ENCODE peak calls at places on chromosomes 4 and X, in nine cellular contexts. One of them, this sample, is unnamed.

GRCh38 chr4:5541154-5541553 is 167.2 kb downstream of the EVC2 start:
- DNase-seq in CD8-positive, alpha-beta T cell: no peak
- DNase-seq in Peyer's patch: no peak
- DNase-seq in neuronal stem cell: no peak
- DNase-seq in adrenal gland: no peak
- DNase-seq in cardiac muscle cell: no peak
- DNase-seq in lower lobe of right lung: no peak
- DNase-seq in mesenchymal stem cell: no peak
- DNase-seq in OCI-LY7: no peak
- DNase-seq in this sample: no peak

GRCh38 chrX:23887448-23887847 is 20.3 kb downstream of the APOO start:
- DNase-seq in CD8-positive, alpha-beta T cell: no peak
- DNase-seq in Peyer's patch: peak; percentile 65
- DNase-seq in neuronal stem cell: no peak
- DNase-seq in adrenal gland: no peak
- DNase-seq in cardiac muscle cell: no peak
- DNase-seq in lower lobe of right lung: no peak
- DNase-seq in mesenchymal stem cell: no peak
- DNase-seq in OCI-LY7: no peak
- DNase-seq in this sample: no peak

GRCh38 chr4:84412062-84412461 is 87.0 kb downstream of the NKX6-1 start:
- DNase-seq in CD8-positive, alpha-beta T cell: no peak
- DNase-seq in Peyer's patch: no peak
- DNase-seq in neuronal stem cell: no peak
- DNase-seq in adrenal gland: no peak
- DNase-seq in cardiac muscle cell: no peak
- DNase-seq in lower lobe of right lung: no peak
- DNase-seq in mesenchymal stem cell: no peak
- DNase-seq in OCI-LY7: no peak
- DNase-seq in this sample: no peak

GRCh38 chr4:105933083-105933482 is 37.8 kb downstream of the NPNT start:
- DNase-seq in CD8-positive, alpha-beta T cell: no peak
- DNase-seq in Peyer's patch: no peak
- DNase-seq in neuronal stem cell: no peak
- DNase-seq in adrenal gland: no peak
- DNase-seq in cardiac muscle cell: no peak
- DNase-seq in lower lobe of right lung: no peak
- DNase-seq in mesenchymal stem cell: no peak
- DNase-seq in OCI-LY7: no peak
- DNase-seq in this sample: no peak

GRCh38 chrX:72041901-72042859 is 89.5 kb downstream of the RTL5 start:
- DNase-seq in CD8-positive, alpha-beta T cell: no peak
- DNase-seq in Peyer's patch: peak; percentile 31
- DNase-seq in neuronal stem cell: no peak
- DNase-seq in adrenal gland: no peak
- DNase-seq in cardiac muscle cell: peak; percentile 14
- DNase-seq in lower lobe of right lung: no peak
- DNase-seq in mesenchymal stem cell: peak; percentile 41
- DNase-seq in OCI-LY7: no peak
- DNase-seq in this sample: no peak

GRCh38 chrX:136794080-136794479 is 13.3 kb upstream of the ARHGEF6 start:
- DNase-seq in CD8-positive, alpha-beta T cell: no peak
- DNase-seq in Peyer's patch: no peak
- DNase-seq in neuronal stem cell: no peak
- DNase-seq in adrenal gland: no peak
- DNase-seq in cardiac muscle cell: no peak
- DNase-seq in lower lobe of right lung: no peak
- DNase-seq in mesenchymal stem cell: no peak
- DNase-seq in OCI-LY7: no peak
- DNase-seq in this sample: no peak

GRCh38 chrX:136453114-136453513 is 34.6 kb upstream of the BRS3 start:
- DNase-seq in CD8-positive, alpha-beta T cell: no peak
- DNase-seq in Peyer's patch: no peak
- DNase-seq in neuronal stem cell: no peak
- DNase-seq in adrenal gland: no peak
- DNase-seq in cardiac muscle cell: no peak
- DNase-seq in lower lobe of right lung: no peak
- DNase-seq in mesenchymal stem cell: no peak
- DNase-seq in OCI-LY7: no peak
- DNase-seq in this sample: no peak

GRCh38 chr4:140151700-140152014 is 2.3 kb downstream of the MAML3 start:
- DNase-seq in CD8-positive, alpha-beta T cell: no peak
- DNase-seq in Peyer's patch: peak; percentile 92
- DNase-seq in neuronal stem cell: no peak
- DNase-seq in adrenal gland: peak; percentile 93
- DNase-seq in cardiac muscle cell: peak; percentile 91
- DNase-seq in lower lobe of right lung: peak; percentile 87
- DNase-seq in mesenchymal stem cell: peak; percentile 93
- DNase-seq in OCI-LY7: peak; percentile 82
- DNase-seq in this sample: peak; percentile 93

GRCh38 chr4:5575941-5576340 is 132.4 kb downstream of the EVC2 start:
- DNase-seq in CD8-positive, alpha-beta T cell: no peak
- DNase-seq in Peyer's patch: no peak
- DNase-seq in neuronal stem cell: no peak
- DNase-seq in adrenal gland: no peak
- DNase-seq in cardiac muscle cell: no peak
- DNase-seq in lower lobe of right lung: no peak
- DNase-seq in mesenchymal stem cell: no peak
- DNase-seq in OCI-LY7: no peak
- DNase-seq in this sample: no peak

GRCh38 chrX:150361070-150361776 is 1.9 kb upstream of the MAMLD1 start:
- DNase-seq in CD8-positive, alpha-beta T cell: no peak
- DNase-seq in Peyer's patch: peak; percentile 53
- DNase-seq in neuronal stem cell: no peak
- DNase-seq in adrenal gland: no peak
- DNase-seq in cardiac muscle cell: no peak
- DNase-seq in lower lobe of right lung: peak; percentile 38
- DNase-seq in mesenchymal stem cell: peak; percentile 19
- DNase-seq in OCI-LY7: no peak
- DNase-seq in this sample: peak; percentile 11

GRCh38 chrX:20361890-20362262 is 95.2 kb upstream of the RPS6KA3 start:
- DNase-seq in CD8-positive, alpha-beta T cell: no peak
- DNase-seq in Peyer's patch: no peak
- DNase-seq in neuronal stem cell: no peak
- DNase-seq in adrenal gland: no peak
- DNase-seq in cardiac muscle cell: peak; percentile 82
- DNase-seq in lower lobe of right lung: no peak
- DNase-seq in mesenchymal stem cell: peak; percentile 79
- DNase-seq in OCI-LY7: no peak
- DNase-seq in this sample: peak; percentile 32

GRCh38 chr4:118845552-118846065 is 9.7 kb upstream of the SEC24D start:
- DNase-seq in CD8-positive, alpha-beta T cell: no peak
- DNase-seq in Peyer's patch: no peak
- DNase-seq in neuronal stem cell: no peak
- DNase-seq in adrenal gland: no peak
- DNase-seq in cardiac muscle cell: no peak
- DNase-seq in lower lobe of right lung: no peak
- DNase-seq in mesenchymal stem cell: no peak
- DNase-seq in OCI-LY7: no peak
- DNase-seq in this sample: no peak

GRCh38 chr4:75545526-75545925 is 10.3 kb upstream of the ODAPH start:
- DNase-seq in CD8-positive, alpha-beta T cell: no peak
- DNase-seq in Peyer's patch: no peak
- DNase-seq in neuronal stem cell: no peak
- DNase-seq in adrenal gland: no peak
- DNase-seq in cardiac muscle cell: no peak
- DNase-seq in lower lobe of right lung: no peak
- DNase-seq in mesenchymal stem cell: no peak
- DNase-seq in OCI-LY7: no peak
- DNase-seq in this sample: no peak

GRCh38 chrX:39856472-39857121 is 241.2 kb downstream of the BCOR start:
- DNase-seq in CD8-positive, alpha-beta T cell: no peak
- DNase-seq in Peyer's patch: no peak
- DNase-seq in neuronal stem cell: no peak
- DNase-seq in adrenal gland: no peak
- DNase-seq in cardiac muscle cell: no peak
- DNase-seq in lower lobe of right lung: no peak
- DNase-seq in mesenchymal stem cell: no peak
- DNase-seq in OCI-LY7: no peak
- DNase-seq in this sample: no peak

GRCh38 chrX:43836435-43837184 is 45.6 kb downstream of the MAOB start:
- DNase-seq in CD8-positive, alpha-beta T cell: no peak
- DNase-seq in Peyer's patch: no peak
- DNase-seq in neuronal stem cell: peak; percentile 0
- DNase-seq in adrenal gland: no peak
- DNase-seq in cardiac muscle cell: peak; percentile 40
- DNase-seq in lower lobe of right lung: no peak
- DNase-seq in mesenchymal stem cell: peak; percentile 17
- DNase-seq in OCI-LY7: peak; percentile 2
- DNase-seq in this sample: no peak

GRCh38 chr4:151129801-151130200 is 30.4 kb downstream of the RPS3A start:
- DNase-seq in CD8-positive, alpha-beta T cell: no peak
- DNase-seq in Peyer's patch: no peak
- DNase-seq in neuronal stem cell: no peak
- DNase-seq in adrenal gland: no peak
- DNase-seq in cardiac muscle cell: no peak
- DNase-seq in lower lobe of right lung: no peak
- DNase-seq in mesenchymal stem cell: no peak
- DNase-seq in OCI-LY7: no peak
- DNase-seq in this sample: no peak

GRCh38 chr4:155405059-155405458 is 28.3 kb upstream of the MAP9 start:
- DNase-seq in CD8-positive, alpha-beta T cell: no peak
- DNase-seq in Peyer's patch: no peak
- DNase-seq in neuronal stem cell: no peak
- DNase-seq in adrenal gland: no peak
- DNase-seq in cardiac muscle cell: peak; percentile 76
- DNase-seq in lower lobe of right lung: no peak
- DNase-seq in mesenchymal stem cell: no peak
- DNase-seq in OCI-LY7: no peak
- DNase-seq in this sample: no peak

GRCh38 chr4:97152159-97152558 is 991.1 kb downstream of the STPG2 start:
- DNase-seq in CD8-positive, alpha-beta T cell: no peak
- DNase-seq in Peyer's patch: no peak
- DNase-seq in neuronal stem cell: no peak
- DNase-seq in adrenal gland: no peak
- DNase-seq in cardiac muscle cell: no peak
- DNase-seq in lower lobe of right lung: no peak
- DNase-seq in mesenchymal stem cell: no peak
- DNase-seq in OCI-LY7: no peak
- DNase-seq in this sample: no peak

GRCh38 chr4:7933631-7934510 is 5.8 kb downstream of the AFAP1 start:
- DNase-seq in CD8-positive, alpha-beta T cell: no peak
- DNase-seq in Peyer's patch: peak; percentile 17
- DNase-seq in neuronal stem cell: no peak
- DNase-seq in adrenal gland: no peak
- DNase-seq in cardiac muscle cell: peak; percentile 56
- DNase-seq in lower lobe of right lung: no peak
- DNase-seq in mesenchymal stem cell: peak; percentile 53
- DNase-seq in OCI-LY7: no peak
- DNase-seq in this sample: no peak

GRCh38 chr4:94244087-94244828 is 36.6 kb downstream of the SMARCAD1 start:
- DNase-seq in CD8-positive, alpha-beta T cell: no peak
- DNase-seq in Peyer's patch: no peak
- DNase-seq in neuronal stem cell: no peak
- DNase-seq in adrenal gland: no peak
- DNase-seq in cardiac muscle cell: no peak
- DNase-seq in lower lobe of right lung: no peak
- DNase-seq in mesenchymal stem cell: no peak
- DNase-seq in OCI-LY7: no peak
- DNase-seq in this sample: no peak
- H3K36me3 ChIP-seq in CD8-positive, alpha-beta T cell: peaks cover 18% of the 10 kb centered on the region
- H3K36me3 ChIP-seq in Peyer's patch: no peaks in the 10 kb centered on the region
- H3K36me3 ChIP-seq in neuronal stem cell: peaks cover 100% of the 10 kb centered on the region
- H3K36me3 ChIP-seq in adrenal gland: no peaks in the 10 kb centered on the region
- H3K36me3 ChIP-seq in cardiac muscle cell: peaks cover 21% of the 10 kb centered on the region
- H3K36me3 ChIP-seq in lower lobe of right lung: peaks cover 70% of the 10 kb centered on the region
- H3K36me3 ChIP-seq in mesenchymal stem cell: peaks cover 94% of the 10 kb centered on the region
- H3K36me3 ChIP-seq in OCI-LY7: peaks cover 98% of the 10 kb centered on the region
- H3K36me3 ChIP-seq in this sample: peaks cover 10% of the 10 kb centered on the region

DNA sequence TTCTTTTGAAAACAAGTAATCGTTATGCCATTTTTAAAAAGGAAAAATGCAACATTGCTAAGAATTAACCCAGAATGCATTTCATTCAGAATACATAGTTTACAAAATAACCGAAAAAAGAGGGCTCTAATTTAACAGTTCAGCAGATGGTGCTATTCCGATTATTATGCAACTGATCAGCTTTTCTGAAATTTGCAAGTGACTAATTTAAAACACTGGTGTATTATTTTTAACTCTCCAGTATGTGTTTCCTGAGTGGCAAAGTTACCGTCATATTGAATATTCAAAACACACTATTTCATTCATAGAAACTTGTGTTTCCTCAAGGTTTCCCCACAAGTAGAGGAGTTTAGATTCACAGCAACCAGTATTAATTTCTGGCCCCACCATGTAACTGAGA is 21.1 kb downstream of the ZBTB49 start:
- DNase-seq in CD8-positive, alpha-beta T cell: no peak
- DNase-seq in Peyer's patch: no peak
- DNase-seq in neuronal stem cell: no peak
- DNase-seq in adrenal gland: no peak
- DNase-seq in cardiac muscle cell: no peak
- DNase-seq in lower lobe of right lung: no peak
- DNase-seq in mesenchymal stem cell: no peak
- DNase-seq in OCI-LY7: no peak
- DNase-seq in this sample: no peak
- H3K36me3 ChIP-seq in CD8-positive, alpha-beta T cell: peaks cover 19% of the 10 kb centered on the region
- H3K36me3 ChIP-seq in Peyer's patch: no peaks in the 10 kb centered on the region
- H3K36me3 ChIP-seq in neuronal stem cell: peaks cover 53% of the 10 kb centered on the region
- H3K36me3 ChIP-seq in adrenal gland: no peaks in the 10 kb centered on the region
- H3K36me3 ChIP-seq in cardiac muscle cell: peaks cover 11% of the 10 kb centered on the region
- H3K36me3 ChIP-seq in lower lobe of right lung: peaks cover 67% of the 10 kb centered on the region
- H3K36me3 ChIP-seq in mesenchymal stem cell: peaks cover 58% of the 10 kb centered on the region
- H3K36me3 ChIP-seq in OCI-LY7: peaks cover 21% of the 10 kb centered on the region
- H3K36me3 ChIP-seq in this sample: peaks cover 2% of the 10 kb centered on the region

DNA sequence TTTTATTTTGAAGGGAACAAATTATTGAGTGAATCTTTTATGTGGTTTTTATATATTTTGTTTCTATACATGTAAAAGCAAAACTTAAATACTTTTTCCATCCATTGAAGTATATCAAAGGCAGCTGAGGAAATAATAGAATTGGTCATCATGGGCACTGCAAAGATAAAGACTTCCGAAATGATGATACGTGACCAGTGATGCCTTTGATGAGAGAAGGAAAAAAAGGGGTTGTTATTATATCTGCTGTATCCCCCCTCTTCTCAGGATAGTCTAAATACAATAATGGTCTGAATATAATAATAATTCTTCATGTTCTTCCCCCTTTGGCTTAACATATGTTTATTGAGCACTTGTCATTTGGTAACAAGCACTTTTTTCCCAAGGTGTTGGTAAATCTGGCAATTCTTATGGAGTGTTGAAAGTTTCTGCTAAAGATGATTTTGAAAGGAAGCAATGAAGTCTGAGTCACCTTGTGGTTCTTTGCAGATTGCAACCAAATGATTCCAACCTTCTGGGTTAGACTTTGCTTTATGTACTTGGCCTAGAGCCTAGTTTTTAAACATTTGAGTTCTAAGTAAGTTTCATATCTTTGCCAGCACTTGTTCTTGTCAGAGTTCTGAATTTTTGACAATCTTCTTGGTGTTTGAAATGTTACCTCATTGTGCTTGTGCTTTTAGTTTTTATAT is 60.8 kb downstream of the USP9X start:
- DNase-seq in CD8-positive, alpha-beta T cell: no peak
- DNase-seq in Peyer's patch: no peak
- DNase-seq in neuronal stem cell: no peak
- DNase-seq in adrenal gland: no peak
- DNase-seq in cardiac muscle cell: peak; percentile 79
- DNase-seq in lower lobe of right lung: no peak
- DNase-seq in mesenchymal stem cell: peak; percentile 82
- DNase-seq in OCI-LY7: no peak
- DNase-seq in this sample: no peak
- H3K36me3 ChIP-seq in CD8-positive, alpha-beta T cell: peaks cover 21% of the 10 kb centered on the region
- H3K36me3 ChIP-seq in Peyer's patch: no peaks in the 10 kb centered on the region
- H3K36me3 ChIP-seq in neuronal stem cell: peaks cover 96% of the 10 kb centered on the region
- H3K36me3 ChIP-seq in adrenal gland: no peaks in the 10 kb centered on the region
- H3K36me3 ChIP-seq in cardiac muscle cell: peaks cover 55% of the 10 kb centered on the region
- H3K36me3 ChIP-seq in lower lobe of right lung: peaks cover 38% of the 10 kb centered on the region
- H3K36me3 ChIP-seq in mesenchymal stem cell: peaks cover 75% of the 10 kb centered on the region
- H3K36me3 ChIP-seq in OCI-LY7: peaks cover 78% of the 10 kb centered on the region
- H3K36me3 ChIP-seq in this sample: no peaks in the 10 kb centered on the region

GRCh38 chr4:1987296-1987695 is 21.5 kb downstream of the NELFA start:
- DNase-seq in CD8-positive, alpha-beta T cell: no peak
- DNase-seq in Peyer's patch: no peak
- DNase-seq in neuronal stem cell: no peak
- DNase-seq in adrenal gland: no peak
- DNase-seq in cardiac muscle cell: no peak
- DNase-seq in lower lobe of right lung: no peak
- DNase-seq in mesenchymal stem cell: no peak
- DNase-seq in OCI-LY7: no peak
- DNase-seq in this sample: no peak
- H3K36me3 ChIP-seq in CD8-positive, alpha-beta T cell: peaks cover 53% of the 10 kb centered on the region
- H3K36me3 ChIP-seq in Peyer's patch: no peaks in the 10 kb centered on the region
- H3K36me3 ChIP-seq in neuronal stem cell: peaks cover 96% of the 10 kb centered on the region
- H3K36me3 ChIP-seq in adrenal gland: no peaks in the 10 kb centered on the region
- H3K36me3 ChIP-seq in cardiac muscle cell: peaks cover 36% of the 10 kb centered on the region
- H3K36me3 ChIP-seq in lower lobe of right lung: peaks cover 93% of the 10 kb centered on the region
- H3K36me3 ChIP-seq in mesenchymal stem cell: peaks cover 73% of the 10 kb centered on the region
- H3K36me3 ChIP-seq in OCI-LY7: peaks cover 92% of the 10 kb centered on the region
- H3K36me3 ChIP-seq in this sample: peaks cover 9% of the 10 kb centered on the region

This sample was measured in body of pancreas.